ENCODE peak calls at places on chromosomes 4 and X, in six cellular contexts. H is T-helper 2 cell treated with Interferon-gamma antibody and Interleukin-4, amounts not matched to agents 5 μg/mL and 100 μg/mL, for 36 hours; B is DND-41; X is fibroblast of the conjunctiva; E is fibroblast of pulmonary artery; N is germinal center. Z is an unnamed sample.

GRCh38 chr4:2936773-2937145 is 26.4 kb downstream of the NOP14 start:
- DNase-seq in H (peak), N (no peak), B (no peak), X (no peak), E (peak), Z (peak)

GRCh38 chr4:121308328-121308663 is 72.5 kb downstream of the QRFPR start:
- DNase-seq in X (no peak), H (no peak), B (peak), N (no peak), E (no peak), Z (no peak)

GRCh38 chrX:13587791-13588477 is 18.5 kb downstream of the EGFL6 start:
- DNase-seq in B (no peak), N (no peak), H (no peak), X (no peak), E (no peak), Z (no peak)

GRCh38 chr4:189084671-189085070 is 856.0 kb upstream of the FRG1 start:
- DNase-seq in B (no peak), X (no peak), N (no peak), H (no peak), E (no peak), Z (peak)

GRCh38 chrX:38109042-38109904 is 102.9 kb downstream of the SYTL5 start:
- DNase-seq in E (no peak), H (no peak), N (no peak), X (no peak), B (no peak), Z (no peak)

GRCh38 chrX:115021121-115021520 is 3.7 kb upstream of the IL13RA2 start:
- DNase-seq in H (no peak), E (peak), N (no peak), X (no peak), B (no peak), Z (no peak)

GRCh38 chrX:70476934-70477733 is 32.5 kb downstream of the DLG3 start:
- DNase-seq in X (no peak), E (peak), H (no peak), N (no peak), B (no peak), Z (no peak)

GRCh38 chrX:129957241-129958099 is 25.0 kb upstream of the BCORL1 start:
- DNase-seq in N (peak), B (peak), X (no peak), H (peak), E (peak), Z (peak)

GRCh38 chr4:95524184-95524583 is 24.6 kb downstream of the UNC5C start:
- DNase-seq in H (no peak), E (no peak), X (no peak), B (no peak), N (no peak), Z (no peak)

GRCh38 chr4:182560358-182560757 is 317.2 kb downstream of the TENM3 start:
- DNase-seq in N (no peak), H (no peak), X (no peak), E (no peak), B (no peak), Z (no peak)

GRCh38 chr4:175996231-175996630 is 69.4 kb upstream of the WDR17 start:
- DNase-seq in X (no peak), B (no peak), E (no peak), N (no peak), H (no peak), Z (no peak)

GRCh38 chr4:119041951-119042560 is 93.6 kb upstream of the MYOZ2 start:
- DNase-seq in N (peak), E (peak), H (peak), B (peak), X (peak), Z (peak)

GRCh38 chr4:42995343-42995944 is 102.9 kb downstream of the GRXCR1 start:
- DNase-seq in X (no peak), B (no peak), N (peak), H (no peak), E (peak), Z (peak)

GRCh38 chrX:83511208-83511607 is 3.1 kb downstream of the POU3F4 start:
- DNase-seq in E (no peak), X (no peak), B (no peak), H (no peak), N (no peak), Z (no peak)

GRCh38 chrX:53440631-53441517 is 6.7 kb upstream of the HSD17B10 start:
- DNase-seq in H (peak), X (peak), N (no peak), B (no peak), E (peak), Z (no peak)

GRCh38 chr4:185792384-185793146 is 19.4 kb downstream of the SORBS2 start:
- DNase-seq in N (no peak), X (peak), E (peak), H (no peak), B (no peak), Z (no peak)

GRCh38 chr4:48467891-48468290 is 15.3 kb upstream of the SLC10A4 start:
- DNase-seq in N (no peak), E (no peak), B (no peak), H (no peak), X (no peak), Z (no peak)

GRCh38 chr4:107183155-107183774 is 147.2 kb upstream of the DKK2 start:
- DNase-seq in B (peak), N (peak), E (peak), X (peak), H (no peak), Z (peak)

GRCh38 chrX:38560776-38561125 is 591 bp upstream of the TSPAN7 start:
- DNase-seq in X (no peak), H (no peak), N (no peak), E (no peak), B (no peak), Z (no peak)

GRCh38 chrX:8724176-8724757 is 7.7 kb downstream of the ANOS1 start:
- DNase-seq in E (no peak), H (no peak), B (no peak), N (no peak), X (no peak), Z (peak)

GRCh38 chr4:160299608-160300007 is 1196.7 kb downstream of the RAPGEF2 start:
- DNase-seq in B (no peak), H (no peak), N (no peak), X (no peak), E (no peak), Z (no peak)

GRCh38 chr4:174928575-174929253 is 10.6 kb downstream of the ADAM29 start:
- DNase-seq in N (no peak), H (no peak), B (peak), X (no peak), E (no peak), Z (peak)

GRCh38 chrX:41382699-41383645 is 49.0 kb downstream of the DDX3X start:
- DNase-seq in H (peak), E (peak), N (no peak), X (peak), B (peak), Z (no peak)

GRCh38 chr4:77819409-77819835 is 254 bp upstream of the CNOT6L start:
- DNase-seq in H (peak), B (no peak), E (peak), N (peak), X (no peak), Z (no peak)

GRCh38 chrX:84729809-84730208 is 227.6 kb upstream of the HDX start:
- DNase-seq in H (no peak), X (peak), N (peak), E (peak), B (peak), Z (peak)

GRCh38 chr4:67779631-67780030 is 25.4 kb upstream of the GNRHR start:
- DNase-seq in N (no peak), X (no peak), B (no peak), H (no peak), E (no peak), Z (no peak)

GRCh38 chr4:69071286-69071685 is 25.0 kb upstream of the UGT2B7 start:
- DNase-seq in B (no peak), X (no peak), E (no peak), H (no peak), N (no peak), Z (no peak)

GRCh38 chr4:24643774-24644520 is 59.6 kb upstream of the DHX15 start:
- DNase-seq in H (no peak), N (no peak), E (peak), B (no peak), X (no peak), Z (no peak)

GRCh38 chr4:139419388-139419914 is 34.5 kb upstream of the RAB33B start:
- DNase-seq in E (peak), N (no peak), X (peak), B (peak), H (no peak), Z (peak)